ENCODE peak calls at places on chromosomes 12 and 14, in nine cellular contexts. L is GOT3, Z is fibroblast of pulmonary artery, X is choroid plexus epithelial cell, N is HCT116, O is GM20000, D is AG08396, Y is NCI-H226, B is T-helper 2 cell. W is an unnamed sample.

GRCh38 chr12:98253207-98253606 is 262.2 kb upstream of the TMPO start:
- DNase-seq in Y (no peak), N (no peak), B (no peak), L (no peak), O (no peak), D (no peak), Z (no peak), X (no peak), W (no peak)

GRCh38 chr12:70724444-70724843 is 87.2 kb upstream of the PTPRB start:
- DNase-seq in Z (peak), D (no peak), Y (no peak), X (peak), L (no peak), N (peak), B (peak), O (no peak), W (no peak)

GRCh38 chr14:69002069-69002468 is 23.0 kb upstream of the ACTN1 start:
- DNase-seq in L (no peak), Z (peak), B (no peak), Y (no peak), X (peak), D (peak), N (no peak), O (no peak), W (peak)

GRCh38 chr14:85054178-85054577 is 475.8 kb upstream of the FLRT2 start:
- DNase-seq in Z (no peak), O (no peak), B (no peak), X (no peak), Y (no peak), L (no peak), N (no peak), D (no peak), W (no peak)

GRCh38 chr14:87044807-87045206 is 948.2 kb downstream of the GALC start:
- DNase-seq in Y (no peak), D (no peak), L (no peak), N (no peak), Z (no peak), X (no peak), B (no peak), O (no peak), W (no peak)

GRCh38 chr12:54352022-54352531 is 12.2 kb downstream of the GPR84 start:
- DNase-seq in Z (peak), Y (no peak), N (no peak), O (no peak), X (peak), D (no peak), L (no peak), B (no peak), W (no peak)

GRCh38 chr12:103495783-103496456 is at the start of gene C12orf42:
- DNase-seq in L (no peak), D (peak), Y (no peak), B (peak), Z (peak), X (peak), O (peak), N (peak), W (peak)

GRCh38 chr14:34318014-34318413 is 144.0 kb downstream of the SPTSSA start:
- DNase-seq in X (no peak), D (no peak), Y (no peak), B (no peak), Z (no peak), L (no peak), N (no peak), O (no peak), W (no peak)

GRCh38 chr12:51377099-51377984 is 13.9 kb downstream of the GALNT6 start:
- DNase-seq in B (no peak), Z (peak), X (no peak), N (no peak), Y (no peak), D (no peak), L (no peak), O (no peak), W (no peak)

GRCh38 chr12:110345176-110345651 is 58.3 kb downstream of the ANAPC7 start:
- DNase-seq in D (no peak), B (no peak), L (no peak), Z (no peak), X (no peak), N (no peak), O (no peak), Y (no peak), W (peak)

GRCh38 chr12:23569388-23569787 is 380.1 kb downstream of the SOX5 start:
- DNase-seq in N (no peak), L (no peak), O (no peak), Y (no peak), X (no peak), D (no peak), Z (no peak), B (no peak), W (no peak)

GRCh38 chr12:93572712-93573551 is 457 bp downstream of the SOCS2 start:
- DNase-seq in D (peak), O (peak), L (no peak), B (peak), Y (no peak), X (peak), N (no peak), Z (peak), W (no peak)

GRCh38 chr12:120539303-120539702 is 5.1 kb downstream of the RNF10 start:
- DNase-seq in O (no peak), Z (no peak), Y (peak), L (no peak), X (peak), B (peak), D (peak), N (no peak), W (no peak)